ENCODE peak calls at places on chromosomes 2 and 18, in six cellular contexts. One of them, this sample, is unnamed.

GRCh38 chr2:230660294-230661060 is 52.2 kb upstream of the CAB39 start:
- DNase-seq in A172: no peak
- DNase-seq in AG08396: no peak
- DNase-seq in breast epithelium: peak; percentile 23
- DNase-seq in T follicular helper cell: no peak
- DNase-seq in activated CD8-positive, alpha-beta memory T cell treated with anti-CD3 and anti-CD28 coated beads for 24 hours: peak; percentile 81
- DNase-seq in this sample: no peak

GRCh38 chr2:85887566-85888019 is 1.2 kb downstream of the ST3GAL5 start:
- DNase-seq in A172: peak; percentile 40
- DNase-seq in AG08396: peak; percentile 46
- DNase-seq in breast epithelium: no peak
- DNase-seq in T follicular helper cell: peak; percentile 15
- DNase-seq in activated CD8-positive, alpha-beta memory T cell treated with anti-CD3 and anti-CD28 coated beads for 24 hours: peak; percentile 81
- DNase-seq in this sample: peak; percentile 50

GRCh38 chr18:48918156-48918555 is 32.6 kb downstream of the SMAD7 start:
- DNase-seq in A172: no peak
- DNase-seq in AG08396: no peak
- DNase-seq in breast epithelium: no peak
- DNase-seq in T follicular helper cell: no peak
- DNase-seq in activated CD8-positive, alpha-beta memory T cell treated with anti-CD3 and anti-CD28 coated beads for 24 hours: no peak
- DNase-seq in this sample: no peak

GRCh38 chr18:77059294-77059916 is 73.2 kb downstream of the MBP start:
- DNase-seq in A172: peak; percentile 41
- DNase-seq in AG08396: peak; percentile 70
- DNase-seq in breast epithelium: no peak
- DNase-seq in T follicular helper cell: no peak
- DNase-seq in activated CD8-positive, alpha-beta memory T cell treated with anti-CD3 and anti-CD28 coated beads for 24 hours: no peak
- DNase-seq in this sample: peak; percentile 16

GRCh38 chr2:10447300-10448207 is 573 bp downstream of the ODC1 start:
- DNase-seq in A172: peak; percentile 40
- DNase-seq in AG08396: peak; percentile 42
- DNase-seq in breast epithelium: no peak
- DNase-seq in T follicular helper cell: peak; percentile 19
- DNase-seq in activated CD8-positive, alpha-beta memory T cell treated with anti-CD3 and anti-CD28 coated beads for 24 hours: no peak
- DNase-seq in this sample: no peak

GRCh38 chr18:73614812-73615211 is 532.8 kb downstream of the FBXO15 start:
- DNase-seq in A172: peak; percentile 76
- DNase-seq in AG08396: peak; percentile 43
- DNase-seq in breast epithelium: no peak
- DNase-seq in T follicular helper cell: no peak
- DNase-seq in activated CD8-positive, alpha-beta memory T cell treated with anti-CD3 and anti-CD28 coated beads for 24 hours: no peak
- DNase-seq in this sample: no peak

GRCh38 chr2:108893277-108893676 is 95.7 kb downstream of the EDAR start:
- DNase-seq in A172: peak; percentile 21
- DNase-seq in AG08396: no peak
- DNase-seq in breast epithelium: no peak
- DNase-seq in T follicular helper cell: no peak
- DNase-seq in activated CD8-positive, alpha-beta memory T cell treated with anti-CD3 and anti-CD28 coated beads for 24 hours: no peak
- DNase-seq in this sample: no peak

GRCh38 chr2:210072922-210073509 is 70.6 kb downstream of the RPE start:
- DNase-seq in A172: peak; percentile 37
- DNase-seq in AG08396: peak; percentile 16
- DNase-seq in breast epithelium: no peak
- DNase-seq in T follicular helper cell: no peak
- DNase-seq in activated CD8-positive, alpha-beta memory T cell treated with anti-CD3 and anti-CD28 coated beads for 24 hours: no peak
- DNase-seq in this sample: peak; percentile 43

GRCh38 chr2:227524665-227525064 is 52.7 kb downstream of the AGFG1 start:
- DNase-seq in A172: no peak
- DNase-seq in AG08396: no peak
- DNase-seq in breast epithelium: no peak
- DNase-seq in T follicular helper cell: no peak
- DNase-seq in activated CD8-positive, alpha-beta memory T cell treated with anti-CD3 and anti-CD28 coated beads for 24 hours: no peak
- DNase-seq in this sample: no peak

GRCh38 chr2:133794114-133794513 is 225.9 kb upstream of the NCKAP5 start:
- DNase-seq in A172: no peak
- DNase-seq in AG08396: no peak
- DNase-seq in breast epithelium: no peak
- DNase-seq in T follicular helper cell: no peak
- DNase-seq in activated CD8-positive, alpha-beta memory T cell treated with anti-CD3 and anti-CD28 coated beads for 24 hours: no peak
- DNase-seq in this sample: no peak

GRCh38 chr2:223896751-223897320 is 48.3 kb downstream of the WDFY1 start:
- DNase-seq in A172: peak; percentile 40
- DNase-seq in AG08396: no peak
- DNase-seq in breast epithelium: no peak
- DNase-seq in T follicular helper cell: no peak
- DNase-seq in activated CD8-positive, alpha-beta memory T cell treated with anti-CD3 and anti-CD28 coated beads for 24 hours: no peak
- DNase-seq in this sample: peak; percentile 21

GRCh38 chr2:14123436-14124103 is 508.9 kb upstream of the LRATD1 start:
- DNase-seq in A172: no peak
- DNase-seq in AG08396: no peak
- DNase-seq in breast epithelium: no peak
- DNase-seq in T follicular helper cell: no peak
- DNase-seq in activated CD8-positive, alpha-beta memory T cell treated with anti-CD3 and anti-CD28 coated beads for 24 hours: no peak
- DNase-seq in this sample: no peak

GRCh38 chr2:20427931-20428526 is 18.8 kb upstream of the RHOB start:
- DNase-seq in A172: no peak
- DNase-seq in AG08396: no peak
- DNase-seq in breast epithelium: no peak
- DNase-seq in T follicular helper cell: no peak
- DNase-seq in activated CD8-positive, alpha-beta memory T cell treated with anti-CD3 and anti-CD28 coated beads for 24 hours: no peak
- DNase-seq in this sample: no peak

GRCh38 chr2:174342600-174343342 is 8.0 kb downstream of the SP9 start:
- DNase-seq in A172: no peak
- DNase-seq in AG08396: no peak
- DNase-seq in breast epithelium: no peak
- DNase-seq in T follicular helper cell: no peak
- DNase-seq in activated CD8-positive, alpha-beta memory T cell treated with anti-CD3 and anti-CD28 coated beads for 24 hours: peak; percentile 72
- DNase-seq in this sample: no peak

GRCh38 chr18:5890606-5891360 is 4.5 kb downstream of the TMEM200C start:
- DNase-seq in A172: no peak
- DNase-seq in AG08396: no peak
- DNase-seq in breast epithelium: no peak
- DNase-seq in T follicular helper cell: no peak
- DNase-seq in activated CD8-positive, alpha-beta memory T cell treated with anti-CD3 and anti-CD28 coated beads for 24 hours: peak; percentile 77
- DNase-seq in this sample: peak; percentile 41

GRCh38 chr18:57772387-57772799 is 30.7 kb downstream of the ATP8B1 start:
- DNase-seq in A172: no peak
- DNase-seq in AG08396: no peak
- DNase-seq in breast epithelium: no peak
- DNase-seq in T follicular helper cell: no peak
- DNase-seq in activated CD8-positive, alpha-beta memory T cell treated with anti-CD3 and anti-CD28 coated beads for 24 hours: no peak
- DNase-seq in this sample: no peak

GRCh38 chr2:43368483-43369385 is 142.3 kb upstream of the ZFP36L2 start:
- DNase-seq in A172: no peak
- DNase-seq in AG08396: no peak
- DNase-seq in breast epithelium: no peak
- DNase-seq in T follicular helper cell: no peak
- DNase-seq in activated CD8-positive, alpha-beta memory T cell treated with anti-CD3 and anti-CD28 coated beads for 24 hours: no peak
- DNase-seq in this sample: no peak

GRCh38 chr2:128178650-128179460 is 87.9 kb downstream of the UGGT1 start:
- DNase-seq in A172: peak; percentile 86
- DNase-seq in AG08396: peak; percentile 70
- DNase-seq in breast epithelium: peak; percentile 29
- DNase-seq in T follicular helper cell: peak; percentile 16
- DNase-seq in activated CD8-positive, alpha-beta memory T cell treated with anti-CD3 and anti-CD28 coated beads for 24 hours: no peak
- DNase-seq in this sample: peak; percentile 13

GRCh38 chr2:148021059-148021985 is at the start of gene MBD5:
- DNase-seq in A172: peak; percentile 41
- DNase-seq in AG08396: peak; percentile 15
- DNase-seq in breast epithelium: no peak
- DNase-seq in T follicular helper cell: peak; percentile 50
- DNase-seq in activated CD8-positive, alpha-beta memory T cell treated with anti-CD3 and anti-CD28 coated beads for 24 hours: no peak
- DNase-seq in this sample: no peak

GRCh38 chr2:187232749-187233148 is 215.3 kb downstream of the CALCRL start:
- DNase-seq in A172: no peak
- DNase-seq in AG08396: no peak
- DNase-seq in breast epithelium: no peak
- DNase-seq in T follicular helper cell: no peak
- DNase-seq in activated CD8-positive, alpha-beta memory T cell treated with anti-CD3 and anti-CD28 coated beads for 24 hours: no peak
- DNase-seq in this sample: no peak

GRCh38 chr2:181036848-181037603 is 56.6 kb downstream of the UBE2E3 start:
- DNase-seq in A172: peak; percentile 68
- DNase-seq in AG08396: peak; percentile 21
- DNase-seq in breast epithelium: no peak
- DNase-seq in T follicular helper cell: no peak
- DNase-seq in activated CD8-positive, alpha-beta memory T cell treated with anti-CD3 and anti-CD28 coated beads for 24 hours: no peak
- DNase-seq in this sample: no peak

GRCh38 chr18:49580279-49580678 is 18.4 kb downstream of the LIPG start:
- DNase-seq in A172: no peak
- DNase-seq in AG08396: no peak
- DNase-seq in breast epithelium: no peak
- DNase-seq in T follicular helper cell: no peak
- DNase-seq in activated CD8-positive, alpha-beta memory T cell treated with anti-CD3 and anti-CD28 coated beads for 24 hours: no peak
- DNase-seq in this sample: no peak

GRCh38 chr2:131151398-131151797 is 46.3 kb downstream of the PLEKHB2 start:
- DNase-seq in A172: no peak
- DNase-seq in AG08396: no peak
- DNase-seq in breast epithelium: no peak
- DNase-seq in T follicular helper cell: no peak
- DNase-seq in activated CD8-positive, alpha-beta memory T cell treated with anti-CD3 and anti-CD28 coated beads for 24 hours: no peak
- DNase-seq in this sample: no peak

GRCh38 chr2:217166241-217166640 is 306.4 kb upstream of the TNP1 start:
- DNase-seq in A172: peak; percentile 49
- DNase-seq in AG08396: no peak
- DNase-seq in breast epithelium: no peak
- DNase-seq in T follicular helper cell: no peak
- DNase-seq in activated CD8-positive, alpha-beta memory T cell treated with anti-CD3 and anti-CD28 coated beads for 24 hours: no peak
- DNase-seq in this sample: peak; percentile 12

GRCh38 chr2:73640946-73641766 is 1.1 kb downstream of the NAT8 start:
- DNase-seq in A172: no peak
- DNase-seq in AG08396: no peak
- DNase-seq in breast epithelium: no peak
- DNase-seq in T follicular helper cell: no peak
- DNase-seq in activated CD8-positive, alpha-beta memory T cell treated with anti-CD3 and anti-CD28 coated beads for 24 hours: no peak
- DNase-seq in this sample: no peak

GRCh38 chr2:61181382-61182058 is 19.5 kb downstream of the C2orf74 start:
- DNase-seq in A172: no peak
- DNase-seq in AG08396: no peak
- DNase-seq in breast epithelium: no peak
- DNase-seq in T follicular helper cell: no peak
- DNase-seq in activated CD8-positive, alpha-beta memory T cell treated with anti-CD3 and anti-CD28 coated beads for 24 hours: peak; percentile 53
- DNase-seq in this sample: no peak